ENCODE peak calls at places on chromosomes 7 and 10, in four cellular contexts. D, Y, Z and O are unnamed samples.

GRCh38 chr7:25615603-25616002 is 387.3 kb upstream of the NPVF start:
- DNase-seq in D (no peak), Y (no peak), Z (no peak), O (no peak)

GRCh38 chr7:104848386-104848990 is 165.5 kb upstream of the KMT2E start:
- DNase-seq in D (no peak), Y (peak; percentile 54), Z (peak; percentile 15), O (peak; percentile 10)

GRCh38 chr7:105325225-105325904 is 63.4 kb downstream of the SRPK2 start:
- DNase-seq in D (no peak), Y (no peak), Z (no peak), O (no peak)

GRCh38 chr7:4830176-4830575 is 31.7 kb downstream of the PAPOLB start:
- DNase-seq in D (no peak), Y (peak; percentile 74), Z (peak; percentile 36), O (peak; percentile 53)

GRCh38 chr7:25084826-25085225 is 40.2 kb downstream of the CYCS start:
- DNase-seq in D (no peak), Y (peak; percentile 18), Z (no peak), O (no peak)

GRCh38 chr7:17580141-17580540 is 281.7 kb downstream of the AHR start:
- DNase-seq in D (no peak), Y (peak; percentile 83), Z (no peak), O (peak; percentile 81)

GRCh38 chr10:44316187-44316921 is 68.5 kb downstream of the CXCL12 start:
- DNase-seq in D (no peak), Y (no peak), Z (no peak), O (no peak)

GRCh38 chr7:12594122-12594897 is 23.8 kb downstream of the SCIN start:
- DNase-seq in D (no peak), Y (no peak), Z (no peak), O (peak; percentile 20)

GRCh38 chr10:104441601-104442000 is 88.0 kb downstream of the CFAP58 start:
- DNase-seq in D (no peak), Y (peak; percentile 93), Z (no peak), O (peak; percentile 95)

GRCh38 chr10:52491246-52492000 is 177.3 kb downstream of the DKK1 start:
- DNase-seq in D (no peak), Y (peak; percentile 33), Z (no peak), O (peak; percentile 31)

GRCh38 chr7:13641699-13642098 is 347.8 kb downstream of the ETV1 start:
- DNase-seq in D (no peak), Y (peak; percentile 65), Z (no peak), O (peak; percentile 55)

GRCh38 chr10:44864042-44864436 is 47.1 kb upstream of the TMEM72 start:
- DNase-seq in D (peak; percentile 45), Y (no peak), Z (peak; percentile 32), O (no peak)

GRCh38 chr7:28315565-28316420 is 96.5 kb upstream of the CREB5 start:
- DNase-seq in D (peak; percentile 48), Y (peak; percentile 26), Z (no peak), O (no peak)

GRCh38 chr7:153522261-153522660 is 529.9 kb upstream of the DPP6 start:
- DNase-seq in D (peak; percentile 70), Y (no peak), Z (no peak), O (no peak)

GRCh38 chr10:122143238-122143841 is 127.8 kb upstream of the BTBD16 start:
- DNase-seq in D (no peak), Y (no peak), Z (peak; percentile 69), O (no peak)

GRCh38 chr7:107678110-107678753 is 17.6 kb downstream of the SLC26A4 start:
- DNase-seq in D (no peak), Y (no peak), Z (no peak), O (no peak)

GRCh38 chr7:128835790-128836641 is 5.8 kb downstream of the FLNC start:
- DNase-seq in D (no peak), Y (peak; percentile 61), Z (peak; percentile 66), O (no peak)

GRCh38 chr10:123890761-123891146 is 853 bp downstream of the CPXM2 start:
- DNase-seq in D (no peak), Y (no peak), Z (no peak), O (no peak)

GRCh38 chr7:2613926-2614613 is 17.7 kb upstream of the TTYH3 start:
- DNase-seq in D (peak; percentile 74), Y (peak; percentile 49), Z (peak; percentile 58), O (no peak)

GRCh38 chr10:97548828-97549455 is 23.6 kb upstream of the ANKRD2 start:
- DNase-seq in D (no peak), Y (no peak), Z (no peak), O (no peak)

GRCh38 chr7:158286210-158286609 is 301.4 kb downstream of the PTPRN2 start:
- DNase-seq in D (no peak), Y (no peak), Z (no peak), O (no peak)

GRCh38 chr10:77635402-77636227 is 2.0 kb downstream of the KCNMA1 start:
- DNase-seq in D (no peak), Y (no peak), Z (no peak), O (no peak)